ENCODE peak calls at places on chromosomes 13 and 19, in eight cellular contexts. A, F, M, Y, K, O, D and P are unnamed samples.

GRCh38 chr19:16867211-16867610 is 21.6 kb upstream of the F2RL3 start:
- DNase-seq in O (no peak), M (no peak), F (no peak), Y (no peak), A (no peak), K (no peak), D (no peak), P (no peak)

GRCh38 chr13:100129605-100130004 is 40.7 kb downstream of the PCCA start:
- DNase-seq in M (peak; percentile 41), F (no peak), Y (no peak), A (no peak), K (no peak), O (no peak), D (no peak), P (no peak)

GRCh38 chr19:39319892-39320168 is 833 bp downstream of the LRFN1 start:
- DNase-seq in A (no peak), M (no peak), O (no peak), Y (no peak), D (no peak), K (no peak), F (no peak), P (no peak)

GRCh38 chr19:37654525-37654832 is 786 bp downstream of the ZFP30 start:
- DNase-seq in F (no peak), A (no peak), D (no peak), Y (no peak), O (no peak), K (no peak), M (no peak), P (no peak)

GRCh38 chr13:41562083-41562482 is 104.7 kb downstream of the RGCC start:
- DNase-seq in Y (no peak), O (no peak), A (no peak), M (peak; percentile 41), K (no peak), F (peak; percentile 71), D (no peak), P (peak; percentile 81)

GRCh38 chr13:83666126-83666525 is 216.1 kb downstream of the SLITRK1 start:
- DNase-seq in Y (no peak), M (no peak), A (no peak), D (no peak), F (no peak), O (no peak), K (no peak), P (no peak)

GRCh38 chr19:16031872-16032200 is 44.5 kb upstream of the TPM4 start:
- DNase-seq in O (no peak), M (no peak), K (no peak), A (no peak), F (no peak), D (peak; percentile 45), Y (no peak), P (no peak)

GRCh38 chr13:85194482-85194881 is 604.7 kb downstream of the SLITRK6 start:
- DNase-seq in K (no peak), Y (no peak), A (no peak), F (no peak), O (no peak), M (no peak), D (no peak), P (no peak)

GRCh38 chr13:43742911-43743310 is 43.9 kb downstream of the ENOX1 start:
- DNase-seq in M (no peak), D (no peak), K (no peak), O (no peak), F (no peak), A (no peak), Y (no peak), P (no peak)

GRCh38 chr19:1512671-1513491 is at the start of gene ADAMTSL5:
- DNase-seq in K (no peak), M (peak; percentile 19), Y (peak; percentile 60), F (peak; percentile 69), A (no peak), O (no peak), D (peak; percentile 81), P (no peak)

GRCh38 chr19:5484398-5485285 is 29.4 kb downstream of the ZNRF4 start:
- DNase-seq in Y (peak; percentile 29), O (no peak), D (no peak), K (no peak), A (no peak), F (no peak), M (peak; percentile 54), P (peak; percentile 33)

GRCh38 chr13:79741006-79741405 is 260.1 kb downstream of the NDFIP2 start:
- DNase-seq in K (no peak), A (no peak), Y (no peak), F (no peak), O (no peak), M (peak; percentile 50), D (no peak), P (peak; percentile 13)

GRCh38 chr13:71240906-71241305 is 626.1 kb downstream of the DACH1 start:
- DNase-seq in K (no peak), Y (no peak), A (no peak), D (no peak), O (no peak), M (no peak), F (no peak), P (no peak)

GRCh38 chr13:21948781-21949474 is 278.1 kb downstream of the FGF9 start:
- DNase-seq in Y (no peak), O (no peak), M (no peak), A (no peak), D (no peak), F (no peak), K (no peak), P (no peak)

GRCh38 chr13:30396434-30397075 is 25.7 kb upstream of the UBE2L5 start:
- DNase-seq in F (no peak), A (no peak), D (no peak), M (no peak), O (no peak), Y (no peak), K (no peak), P (no peak)

GRCh38 chr13:113129921-113130750 is 7.5 kb downstream of the F10 start:
- DNase-seq in D (peak; percentile 65), M (peak; percentile 5), F (no peak), O (peak; percentile 45), K (peak; percentile 59), Y (peak; percentile 21), A (peak; percentile 46), P (no peak)

GRCh38 chr19:7980635-7981121 is 24.8 kb downstream of the ELAVL1 start:
- DNase-seq in Y (no peak), F (no peak), D (no peak), M (no peak), A (no peak), O (peak; percentile 44), K (no peak), P (no peak)

GRCh38 chr13:107964356-107964755 is 251.0 kb downstream of the LIG4 start:
- DNase-seq in O (no peak), D (no peak), A (no peak), Y (no peak), F (no peak), K (no peak), M (no peak), P (no peak)

GRCh38 chr19:40613669-40614594 is 12.8 kb downstream of the LTBP4 start:
- DNase-seq in D (peak; percentile 92), Y (peak; percentile 83), F (peak; percentile 88), A (peak; percentile 76), M (peak; percentile 75), K (peak; percentile 80), O (peak; percentile 92), P (peak; percentile 67)

GRCh38 chr13:49214917-49215376 is 5.2 kb upstream of the MLNR start:
- DNase-seq in M (peak; percentile 55), O (peak; percentile 71), K (no peak), A (no peak), D (peak; percentile 71), F (no peak), Y (peak; percentile 42), P (no peak)

GRCh38 chr19:33666196-33666595 is 44.4 kb downstream of the CHST8 start:
- DNase-seq in Y (peak; percentile 20), F (no peak), M (no peak), D (no peak), A (no peak), K (peak; percentile 34), O (no peak), P (no peak)

DNA sequence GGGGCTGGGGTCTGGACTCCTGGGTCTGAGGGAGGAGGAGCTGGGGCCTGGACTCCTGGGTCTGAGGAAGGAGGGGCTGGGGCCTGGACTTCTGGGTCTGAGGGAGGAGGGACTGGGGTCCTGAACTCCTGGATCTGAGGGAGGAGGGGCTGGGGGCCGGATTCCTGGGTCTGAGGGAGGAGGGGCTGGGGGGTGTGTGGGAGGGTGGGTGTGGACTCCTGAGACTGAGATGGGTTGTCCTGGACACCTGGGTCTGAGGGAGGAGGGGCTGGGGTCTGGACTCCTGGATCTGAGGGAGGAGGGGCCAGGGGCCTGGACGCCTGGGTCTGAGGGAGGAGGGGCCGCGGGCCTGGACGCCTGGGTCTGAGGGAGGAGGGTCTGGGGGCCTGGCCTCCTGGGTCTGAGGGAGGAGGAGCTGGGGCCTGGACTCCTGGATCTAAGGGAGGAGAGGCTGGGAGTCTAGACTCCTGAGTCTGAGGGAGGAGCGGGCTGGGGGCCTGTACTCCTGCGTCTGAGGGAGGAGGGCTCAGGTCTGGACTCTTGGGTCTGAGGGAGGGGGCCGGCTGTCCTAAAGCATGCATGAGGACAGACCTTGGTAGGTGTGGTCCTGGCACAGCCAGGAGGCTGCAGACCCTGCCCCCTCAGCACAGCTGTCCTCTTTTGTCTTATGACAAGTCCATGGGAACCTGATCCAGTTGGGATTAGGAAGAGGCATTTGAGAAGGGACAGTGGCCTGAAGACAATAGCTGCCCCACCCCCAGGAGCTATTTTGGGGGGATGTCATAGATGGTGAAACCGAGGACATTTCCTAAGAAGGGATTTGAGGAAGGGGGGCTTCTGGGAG is 1.4 kb downstream of the TNNT1 start:
- DNase-seq in K (no peak), D (no peak), F (no peak), O (no peak), Y (no peak), A (no peak), M (no peak), P (no peak)
- H3K4me3 ChIP-seq in K (no peak overlapping the region), D (no peak overlapping the region), F (no peak overlapping the region), O (no peak overlapping the region), Y (no peak overlapping the region), A (no peak overlapping the region), M (no peak overlapping the region), P (no peak overlapping the region)

GRCh38 chr13:60138674-60139073 is 25.1 kb downstream of the DIAPH3 start:
- DNase-seq in D (no peak), O (no peak), M (no peak), A (no peak), F (no peak), K (no peak), Y (no peak), P (no peak)
- H3K27ac ChIP-seq in D (no peak overlapping the region), O (no peak overlapping the region), M (no peak overlapping the region), A (no peak overlapping the region), F (no peak overlapping the region), K (no peak overlapping the region), Y (no peak overlapping the region), P (no peak overlapping the region)

GRCh38 chr19:46376241-46377153 is 29.6 kb downstream of the PPP5C start:
- DNase-seq in M (no peak), K (peak; percentile 62), A (no peak), Y (no peak), F (no peak), D (peak; percentile 52), O (no peak), P (no peak)
- TF ChIP-seq CTCF in M (no peak), K (no peak), A (no peak), Y (no peak), F (no peak), D (no peak), O (no peak), P (no peak)

DNA sequence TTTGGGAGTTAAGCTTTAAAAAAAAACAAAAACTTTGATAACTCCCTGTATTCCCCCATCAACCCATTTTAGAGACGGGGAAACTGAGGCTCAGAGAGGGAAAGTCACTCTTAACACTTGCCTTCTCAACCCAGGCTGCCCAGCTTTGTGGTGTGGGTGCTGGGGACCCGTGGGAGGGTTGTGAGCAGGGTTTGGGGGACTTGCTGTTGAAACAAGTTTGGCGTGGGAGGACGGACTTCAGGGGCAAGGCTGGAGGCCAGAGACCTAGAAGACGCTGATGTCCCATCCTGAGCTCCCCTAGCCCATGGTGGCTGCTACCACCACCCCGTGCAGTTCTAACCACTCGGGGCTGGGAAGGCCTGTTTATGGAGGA is 747 bp upstream of the CACTIN start:
- DNase-seq in F (no peak), K (no peak), A (no peak), D (no peak), O (no peak), M (no peak), Y (no peak), P (no peak)
- H3K4me3 ChIP-seq in F (no peak overlapping the region), K (peak overlapping the region; percentile 33), A (peak overlapping the region; percentile 95), D (peak overlapping the region; percentile 77), O (peak overlapping the region; percentile 99), M (no peak overlapping the region), Y (peak overlapping the region; percentile 93), P (peak overlapping the region; percentile 27)